ENCODE peak calls at places on chromosomes 6 and 20, in four cellular contexts. L is cardiac muscle cell, M is mesenchymal stem cell, Y is PC-9. R is an unnamed sample. For H3K4me1, the result is how much of the 10 kb centered on the place peaks cover.

GRCh38 chr20:25437153-25437581 is 29.7 kb downstream of the GINS1 start:
- DNase-seq in L (peak), M (no peak), Y (peak), R (peak)

GRCh38 chr6:158284340-158285210 is 27.7 kb upstream of the TULP4 start:
- DNase-seq in L (peak), M (no peak), Y (no peak), R (no peak)

GRCh38 chr20:726160-726559 is 42.1 kb downstream of the SLC52A3 start:
- DNase-seq in L (no peak), M (no peak), Y (no peak), R (no peak)

GRCh38 chr6:87926687-87927086 is 121.0 kb upstream of the SPACA1 start:
- DNase-seq in L (no peak), M (no peak), Y (no peak), R (no peak)

GRCh38 chr6:98583506-98583905 is 250.9 kb upstream of the POU3F2 start:
- DNase-seq in L (no peak), M (no peak), Y (no peak), R (no peak)

GRCh38 chr20:46348231-46348803 is 40.0 kb upstream of the CDH22 start:
- DNase-seq in L (peak), M (peak), Y (no peak), R (peak)

GRCh38 chr6:122845916-122846632 is 57.0 kb downstream of the SMPDL3A start:
- DNase-seq in L (no peak), M (peak), Y (no peak), R (no peak)

GRCh38 chr20:22630698-22631097 is 46.3 kb upstream of the FOXA2 start:
- DNase-seq in L (no peak), M (no peak), Y (no peak), R (no peak)

GRCh38 chr6:122712093-122712863 is 67.2 kb upstream of the FABP7 start:
- DNase-seq in L (no peak), M (peak), Y (no peak), R (no peak)

GRCh38 chr6:1404066-1404712 is 14.8 kb downstream of the FOXF2 start:
- DNase-seq in L (no peak), M (no peak), Y (no peak), R (no peak)

GRCh38 chr6:150072201-150072600 is 3.3 kb upstream of the ULBP3 start:
- DNase-seq in L (no peak), M (peak), Y (peak), R (no peak)

GRCh38 chr6:23435798-23436197 is 690.2 kb upstream of the NRSN1 start:
- DNase-seq in L (no peak), M (no peak), Y (no peak), R (no peak)

GRCh38 chr6:64376394-64376793 is 740.8 kb downstream of the PHF3 start:
- DNase-seq in L (peak), M (no peak), Y (no peak), R (no peak)

GRCh38 chr20:21294755-21295154 is 8.4 kb upstream of the XRN2 start:
- DNase-seq in L (no peak), M (no peak), Y (no peak), R (no peak)

GRCh38 chr6:165448210-165448609 is 138.8 kb upstream of the C6orf118 start:
- DNase-seq in L (no peak), M (no peak), Y (no peak), R (no peak)

GRCh38 chr6:136767583-136768307 is 24.5 kb downstream of the MAP3K5 start:
- DNase-seq in L (no peak), M (peak), Y (no peak), R (no peak)

GRCh38 chr20:64100566-64100888 is 6.8 kb downstream of the NPBWR2 start:
- DNase-seq in L (no peak), M (no peak), Y (no peak), R (no peak)

GRCh38 chr6:154447929-154448328 is 62.6 kb downstream of the CNKSR3 start:
- DNase-seq in L (no peak), M (peak), Y (no peak), R (no peak)

GRCh38 chr6:90080876-90081464 is 186.7 kb downstream of the GJA10 start:
- DNase-seq in L (no peak), M (no peak), Y (no peak), R (no peak)

GRCh38 chr6:51569594-51569993 is 517.8 kb downstream of the PKHD1 start:
- DNase-seq in L (no peak), M (no peak), Y (no peak), R (no peak)

GRCh38 chr20:47054945-47055344 is 160.3 kb downstream of the EYA2 start:
- DNase-seq in L (no peak), M (no peak), Y (no peak), R (no peak)

GRCh38 chr6:93319304-93319703 is 100.1 kb downstream of the EPHA7 start:
- DNase-seq in L (no peak), M (no peak), Y (no peak), R (no peak)

GRCh38 chr6:155580904-155581303 is 125.3 kb upstream of the NOX3 start:
- DNase-seq in L (no peak), M (no peak), Y (no peak), R (no peak)

GRCh38 chr6:399785-400517 is 8.4 kb downstream of the IRF4 start:
- DNase-seq in L (no peak), M (no peak), Y (no peak), R (no peak)

DNA sequence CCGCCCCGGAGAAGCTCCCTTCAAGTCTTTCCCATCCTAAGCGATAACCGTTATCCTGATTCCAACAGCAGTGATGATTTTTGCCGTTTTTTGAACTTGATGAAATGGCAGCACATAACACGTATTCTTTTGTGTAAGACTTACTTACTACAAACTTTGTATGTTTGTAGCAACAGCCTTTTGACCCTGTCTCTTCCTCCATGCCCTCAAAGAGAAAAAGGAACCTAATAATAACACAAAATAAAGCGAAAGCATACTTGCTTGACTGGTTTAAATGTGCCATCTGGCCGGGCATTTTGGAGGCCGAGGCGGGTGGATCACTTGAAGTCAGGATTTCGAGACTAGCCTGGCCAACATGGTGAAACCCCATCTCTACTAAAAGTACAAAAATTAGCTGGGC is 26.4 kb upstream of the SLC9A8 start:
- DNase-seq in L (no peak), M (no peak), Y (no peak), R (no peak)
- H3K4me1 ChIP-seq in L (under half), M (under half), Y (under half), R (under half)

GRCh38 chr6:117444600-117444999 is 18.9 kb upstream of the ROS1 start:
- DNase-seq in L (no peak), M (peak), Y (no peak), R (no peak)
- H3K4me1 ChIP-seq in L (under half), M (under half), Y (half or more), R (under half)

GRCh38 chr6:106745396-106745795 is 116.0 kb downstream of the QRSL1 start:
- DNase-seq in L (peak), M (no peak), Y (no peak), R (no peak)
- H3K4me1 ChIP-seq in L (under half), M (under half), Y (half or more), R (under half)

GRCh38 chr20:44590980-44591778 is 8.8 kb downstream of the PKIG start:
- DNase-seq in L (no peak), M (no peak), Y (no peak), R (no peak)
- H3K4me1 ChIP-seq in L (under half), M (under half), Y (under half), R (under half)

DNA sequence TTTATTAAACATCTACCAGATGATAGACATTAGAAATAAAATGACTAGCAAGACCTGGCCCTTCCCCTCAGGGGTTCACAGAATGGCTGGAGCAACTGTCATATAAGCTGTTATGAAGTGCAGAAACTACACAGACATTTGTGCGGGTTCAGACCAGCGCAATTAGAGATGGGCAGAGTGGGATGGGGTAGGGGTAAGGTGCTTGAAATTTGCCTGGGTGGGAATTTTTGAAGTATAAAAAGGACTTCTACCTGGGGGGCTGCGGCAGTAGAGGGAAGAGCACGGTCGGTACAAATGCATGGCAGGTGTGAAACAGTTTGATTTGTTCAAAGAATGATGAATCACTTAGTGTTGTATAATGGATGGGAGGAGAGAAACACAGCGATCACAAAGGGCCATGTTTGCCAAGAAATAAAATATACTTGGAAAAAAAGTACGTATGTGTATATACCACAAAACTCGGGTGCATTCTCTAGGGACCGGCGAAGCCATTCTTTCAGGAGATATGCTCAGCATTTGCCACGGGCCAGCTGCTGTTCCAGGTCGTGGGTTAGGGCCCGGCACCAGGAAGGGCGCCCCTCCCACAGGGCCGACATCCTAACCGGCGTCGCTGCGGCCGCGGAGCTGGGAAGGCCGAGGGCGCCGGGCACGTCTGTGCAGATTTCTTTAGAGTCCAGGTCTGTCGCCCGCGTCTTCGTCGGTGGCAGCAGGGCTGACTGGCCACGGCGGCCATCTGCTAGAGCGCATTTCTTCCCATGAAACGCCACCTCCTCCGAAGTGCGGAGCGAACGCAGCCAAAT is 809 bp upstream of the NOL7 start:
- DNase-seq in L (peak), M (no peak), Y (peak), R (no peak)
- H3K4me1 ChIP-seq in L (under half), M (under half), Y (under half), R (under half)

DNA sequence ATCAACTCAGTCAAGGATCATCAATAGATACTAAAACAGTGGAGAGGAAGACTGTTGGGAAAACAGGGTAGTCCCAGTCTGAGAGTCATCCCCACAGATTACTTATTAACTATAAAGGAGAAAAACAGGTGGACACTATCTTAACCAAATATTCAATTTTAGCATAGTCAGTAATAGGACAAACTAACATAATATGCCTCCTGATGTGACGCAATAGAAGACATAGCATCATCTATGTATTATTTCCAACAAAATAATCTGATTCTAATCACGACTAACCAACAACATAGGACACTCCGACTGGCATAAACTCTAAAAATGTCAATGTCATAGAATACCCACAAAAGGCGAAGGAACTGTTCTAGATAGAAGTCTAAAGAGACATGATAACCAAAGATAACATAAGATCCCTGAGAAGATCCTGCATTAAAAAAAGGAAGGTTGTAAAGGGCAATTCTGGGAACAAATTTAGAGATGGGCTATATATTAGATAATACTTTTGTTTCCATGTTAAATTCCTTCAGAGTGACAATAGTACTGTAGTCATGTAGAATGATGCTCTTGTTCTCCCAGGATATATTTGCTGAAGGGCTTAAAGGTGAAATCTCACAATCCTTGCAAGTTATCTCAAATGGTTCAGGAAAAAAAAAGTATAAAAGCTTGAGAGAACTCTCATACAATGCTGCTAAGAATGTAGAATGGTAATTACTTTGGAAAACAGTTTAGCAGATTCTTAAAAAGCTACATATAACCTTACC is 28.9 kb downstream of the ILRUN start:
- DNase-seq in L (no peak), M (no peak), Y (no peak), R (no peak)
- H3K4me1 ChIP-seq in L (under half), M (under half), Y (under half), R (under half)

DNA sequence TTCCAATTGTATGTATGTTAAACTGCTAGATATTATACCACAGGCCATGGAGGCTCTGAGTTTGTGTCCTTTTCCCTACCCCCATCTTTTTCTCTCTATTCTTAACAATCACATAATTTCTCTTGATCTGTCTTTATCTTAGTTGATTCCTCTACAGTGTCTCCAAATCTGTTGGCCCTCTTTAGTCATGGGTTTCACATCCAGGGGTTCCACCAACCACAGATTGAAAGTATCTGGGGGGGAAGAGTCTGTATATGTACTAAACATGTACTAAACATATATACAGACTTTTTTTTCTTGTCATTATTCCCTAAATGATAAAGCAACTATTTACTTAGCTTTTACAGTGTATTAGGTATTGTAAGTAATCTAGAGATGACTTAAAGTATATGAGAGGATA is 20.2 kb downstream of the RAB22A start:
- DNase-seq in L (no peak), M (no peak), Y (no peak), R (no peak)
- H3K4me1 ChIP-seq in L (under half), M (under half), Y (under half), R (under half)

R was measured in iPS DF 6.9.